ENCODE peak calls at places on chromosome 9, in five cellular contexts. H is HCT116, A is coronary artery, U is fibroblast of mammary gland, Q is uterus. E is an unnamed sample.

GRCh38 chr9:4985376-4986266 is 549 bp downstream of the JAK2 start:
- DNase-seq in Q (peak), H (peak), A (no peak), U (peak), E (peak)

GRCh38 chr9:123423036-123423640 is 67.1 kb downstream of the CRB2 start:
- DNase-seq in Q (no peak), U (no peak), H (no peak), A (no peak), E (no peak)

GRCh38 chr9:77604316-77604715 is 43.8 kb downstream of the GNA14 start:
- DNase-seq in Q (no peak), H (no peak), U (no peak), A (no peak), E (no peak)

GRCh38 chr9:20508242-20508641 is 114.1 kb downstream of the MLLT3 start:
- DNase-seq in U (no peak), Q (no peak), A (no peak), H (no peak), E (no peak)

GRCh38 chr9:14748373-14748772 is 25.8 kb upstream of the CER1 start:
- DNase-seq in H (no peak), Q (no peak), U (no peak), A (no peak), E (no peak)

GRCh38 chr9:124263158-124263557 is 5.4 kb downstream of the NEK6 start:
- DNase-seq in H (no peak), A (no peak), U (peak), Q (no peak), E (no peak)

GRCh38 chr9:33737811-33738606 is 57.4 kb upstream of the PRSS3 start:
- DNase-seq in Q (no peak), U (peak), A (no peak), H (peak), E (peak)

GRCh38 chr9:8733096-8733954 is 933.7 kb upstream of the DMAC1 start:
- DNase-seq in Q (peak), A (no peak), U (peak), H (no peak), E (no peak)

GRCh38 chr9:131125038-131125287 is 423 bp upstream of the NUP214 start:
- DNase-seq in U (no peak), A (no peak), Q (no peak), H (no peak), E (no peak)

GRCh38 chr9:136105398-136106135 is 10.5 kb upstream of the NACC2 start:
- DNase-seq in U (peak), A (no peak), Q (no peak), H (no peak), E (no peak)

GRCh38 chr9:98767196-98767595 is 29.2 kb downstream of the ANKS6 start:
- DNase-seq in A (no peak), U (no peak), Q (no peak), H (no peak), E (no peak)

GRCh38 chr9:4301971-4302427 is 2.1 kb upstream of the GLIS3 start:
- DNase-seq in A (peak), U (peak), H (no peak), Q (peak), E (no peak)

GRCh38 chr9:111161015-111161415 is 122.7 kb upstream of the LPAR1 start:
- DNase-seq in A (no peak), U (peak), H (no peak), Q (no peak), E (no peak)

GRCh38 chr9:72160446-72161123 is 11.3 kb downstream of the GDA start:
- DNase-seq in H (no peak), Q (no peak), U (no peak), A (no peak), E (no peak)

GRCh38 chr9:112015736-112016135 is 119.1 kb downstream of the UGCG start:
- DNase-seq in H (no peak), Q (no peak), A (no peak), U (no peak), E (no peak)

GRCh38 chr9:134863941-134864820 is 16.4 kb upstream of the FCN2 start:
- DNase-seq in U (peak), A (peak), H (no peak), Q (no peak), E (no peak)

GRCh38 chr9:111604054-111604615 is 4.7 kb upstream of the PTGR1 start:
- DNase-seq in U (no peak), Q (no peak), H (no peak), A (no peak), E (no peak)

GRCh38 chr9:81969971-81970370 is 18.6 kb upstream of the SPATA31D1 start:
- DNase-seq in Q (no peak), U (peak), A (no peak), H (no peak), E (no peak)

GRCh38 chr9:13750639-13751038 is 471.1 kb upstream of the MPDZ start:
- DNase-seq in U (no peak), Q (no peak), A (no peak), H (no peak), E (no peak)

GRCh38 chr9:81071108-81071507 is 618.2 kb downstream of the TLE1 start:
- DNase-seq in Q (no peak), A (no peak), H (no peak), U (no peak), E (no peak)

DNA sequence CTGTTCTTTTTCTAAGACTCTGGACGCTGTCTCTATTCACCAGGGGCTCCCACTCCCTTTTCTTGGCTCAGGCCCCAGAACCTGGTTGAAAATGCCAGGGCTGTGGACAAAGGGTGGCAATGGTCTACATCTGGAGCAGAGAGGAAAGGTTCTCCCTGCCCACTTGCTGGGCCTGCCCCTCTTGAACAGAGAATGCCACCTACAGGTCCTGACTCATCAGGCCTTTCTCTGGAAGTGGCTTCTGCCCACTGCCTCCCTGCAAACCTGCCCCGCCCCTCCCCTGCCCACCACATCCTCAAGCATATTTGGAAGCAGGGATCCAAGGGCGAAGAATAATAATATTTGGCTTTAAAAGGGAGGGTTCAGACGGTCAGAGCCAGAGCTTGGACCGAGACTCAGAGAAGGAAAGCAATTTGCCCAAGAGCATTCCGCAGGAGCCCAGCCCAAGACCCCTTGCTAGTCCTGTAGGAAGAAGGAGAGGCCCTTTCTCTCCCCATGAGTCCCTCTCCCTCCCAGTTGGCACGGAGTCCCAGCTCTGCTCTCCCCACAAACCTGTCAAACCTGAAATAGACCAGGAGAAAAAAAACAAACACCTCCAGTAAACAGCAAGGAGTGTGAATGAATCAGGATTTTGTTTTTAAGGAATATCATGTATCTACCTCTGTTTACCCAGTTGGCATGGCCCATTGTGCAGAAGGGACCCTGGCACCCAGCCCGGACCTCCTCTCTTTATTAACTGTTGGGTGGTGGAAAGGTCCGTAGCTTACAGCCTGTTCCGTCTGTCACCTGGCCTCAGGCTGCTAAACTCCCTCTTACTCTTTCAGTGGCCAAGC is 37.8 kb upstream of the STXBP1 start:
- DNase-seq in H (no peak), U (peak), Q (no peak), A (no peak), E (no peak)
- TF ChIP-seq CTCF in H (no peak), U (no peak), Q (no peak), A (no peak), E (no peak)

GRCh38 chr9:17660158-17660557 is 81.3 kb downstream of the SH3GL2 start:
- DNase-seq in U (no peak), H (no peak), A (no peak), Q (no peak), E (no peak)

GRCh38 chr9:17656889-17657288 is 78.0 kb downstream of the SH3GL2 start:
- DNase-seq in U (no peak), H (no peak), Q (no peak), A (no peak), E (no peak)

GRCh38 chr9:17653947-17654346 is 75.1 kb downstream of the SH3GL2 start:
- DNase-seq in Q (no peak), H (no peak), U (no peak), A (no peak), E (no peak)

GRCh38 chr9:17658237-17658636 is 79.4 kb downstream of the SH3GL2 start:
- DNase-seq in U (no peak), H (no peak), A (no peak), Q (no peak), E (no peak)
- TF ChIP-seq CTCF in U (no peak), H (no peak), A (no peak), Q (no peak), E (no peak)

GRCh38 chr9:91884746-91885687 is 65.0 kb downstream of the ROR2 start:
- DNase-seq in U (peak), H (no peak), Q (no peak), A (no peak), E (no peak)

GRCh38 chr9:91880378-91880972 is 69.6 kb downstream of the ROR2 start:
- DNase-seq in Q (no peak), A (no peak), U (no peak), H (no peak), E (no peak)

GRCh38 chr9:91884153-91884552 is 65.9 kb downstream of the ROR2 start:
- DNase-seq in U (no peak), A (no peak), Q (no peak), H (no peak), E (no peak)

GRCh38 chr9:91883503-91883902 is 66.5 kb downstream of the ROR2 start:
- DNase-seq in Q (no peak), H (no peak), U (no peak), A (no peak), E (no peak)

GRCh38 chr9:91882628-91883027 is 67.4 kb downstream of the ROR2 start:
- DNase-seq in A (no peak), U (no peak), H (no peak), Q (no peak), E (no peak)
- TF ChIP-seq CTCF in A (no peak), U (no peak), H (peak), Q (no peak), E (no peak)

GRCh38 chr9:16071400-16071799 is 518.6 kb downstream of the CCDC171 start:
- DNase-seq in A (no peak), Q (no peak), H (no peak), U (no peak), E (no peak)

GRCh38 chr9:16068476-16068875 is 515.6 kb downstream of the CCDC171 start:
- DNase-seq in Q (no peak), H (no peak), A (no peak), U (no peak), E (no peak)

GRCh38 chr9:16074962-16075361 is 522.1 kb downstream of the CCDC171 start:
- DNase-seq in Q (no peak), A (no peak), U (peak), H (no peak), E (no peak)

GRCh38 chr9:16064701-16065230 is 511.9 kb downstream of the CCDC171 start:
- DNase-seq in H (no peak), Q (no peak), A (no peak), U (no peak), E (no peak)

DNA sequence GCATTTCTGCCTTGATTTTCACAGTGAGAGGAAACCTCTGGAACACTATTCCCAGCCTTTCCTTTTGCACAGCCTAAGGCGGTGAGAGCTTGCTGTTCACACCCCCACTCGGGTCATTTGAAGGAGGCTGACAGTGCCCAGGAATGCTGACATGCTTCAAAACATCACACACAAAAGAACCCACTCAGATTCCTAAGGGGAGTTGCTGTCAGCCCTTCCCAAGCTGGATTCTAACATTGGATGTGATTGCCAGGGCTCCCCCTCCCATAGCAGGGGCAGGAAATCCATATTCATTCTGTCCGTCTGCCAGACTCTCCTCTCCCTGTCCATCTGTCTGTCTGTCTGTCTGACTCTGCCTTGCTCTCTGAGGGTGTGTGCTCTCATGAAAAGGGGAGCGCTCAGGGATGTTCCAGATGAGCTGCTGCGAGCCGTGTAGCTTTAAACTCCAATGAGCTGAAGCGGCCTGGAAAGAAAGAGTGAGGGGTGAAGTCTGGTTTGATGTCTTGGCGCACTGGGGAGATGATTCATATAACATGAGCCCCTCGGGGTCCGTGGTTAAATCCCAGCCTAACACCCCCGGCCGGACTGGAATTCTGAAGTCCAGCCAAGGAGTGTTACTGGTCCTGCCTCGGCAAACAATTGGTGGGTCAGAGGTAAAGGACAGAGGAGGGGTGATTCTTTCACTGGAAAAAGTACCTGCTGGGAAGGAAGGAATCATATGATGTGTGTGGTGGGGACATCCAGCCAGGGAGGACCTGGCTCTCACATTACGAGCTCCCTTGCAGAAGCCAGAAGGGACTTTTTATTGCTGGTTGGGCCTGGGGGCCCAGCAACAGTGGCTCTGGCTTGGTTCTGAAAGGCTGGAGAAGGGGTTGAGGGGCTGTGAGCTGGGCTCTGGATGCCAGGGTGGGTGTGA is 517.1 kb downstream of the CCDC171 start:
- DNase-seq in Q (no peak), H (no peak), A (no peak), U (peak), E (no peak)
- TF ChIP-seq CTCF in Q (no peak), H (no peak), A (no peak), U (no peak), E (no peak)

GRCh38 chr9:69157751-69158466 is 16.2 kb upstream of the TJP2 start:
- DNase-seq in U (peak), A (no peak), H (no peak), Q (no peak), E (no peak)
- TF ChIP-seq CTCF in U (peak), A (no peak), H (no peak), Q (no peak), E (no peak)